ENCODE peak calls at places on chromosome 6, in ten cellular contexts. U is tibial nerve, G is small intestine, I is heart left ventricle, K is OCI-LY7, D is IMR-90, Q is spleen, E is Peyer's patch, F is substantia nigra, X is AG04450. V is an unnamed sample.

GRCh38 chr6:82461536-82461935 is 97.9 kb downstream of the TPBG start:
- DNase-seq in G (no peak), D (no peak), E (no peak), F (no peak), Q (no peak), U (no peak), X (no peak), K (no peak), I (no peak), V (no peak)

GRCh38 chr6:148044921-148045320 is 297.7 kb upstream of the SASH1 start:
- DNase-seq in I (no peak), D (peak), K (no peak), E (no peak), G (no peak), X (no peak), U (no peak), Q (no peak), F (no peak), V (no peak)

GRCh38 chr6:151690768-151691562 is 116.5 kb upstream of the ESR1 start:
- DNase-seq in G (no peak), F (no peak), E (no peak), K (peak), I (no peak), U (peak), D (no peak), Q (no peak), X (no peak), V (no peak)

GRCh38 chr6:53837875-53838806 is 43.3 kb downstream of the LRRC1 start:
- DNase-seq in X (no peak), G (no peak), I (no peak), E (no peak), F (peak), D (peak), K (no peak), Q (no peak), U (no peak), V (no peak)

GRCh38 chr6:134323698-134324097 is 5.8 kb upstream of the SGK1 start:
- DNase-seq in G (no peak), I (no peak), X (no peak), Q (no peak), F (no peak), U (no peak), D (no peak), E (no peak), K (no peak), V (no peak)

GRCh38 chr6:2950713-2951112 is 20.7 kb downstream of the SERPINB6 start:
- DNase-seq in I (peak), X (no peak), F (no peak), E (no peak), K (no peak), D (no peak), Q (peak), U (no peak), G (no peak), V (peak)

GRCh38 chr6:134826889-134827737 is 122.8 kb downstream of the ALDH8A1 start:
- DNase-seq in I (peak), Q (no peak), D (peak), G (no peak), X (peak), F (no peak), K (no peak), E (no peak), U (peak), V (peak)

GRCh38 chr6:145073811-145074210 is 661.5 kb downstream of the EPM2A start:
- DNase-seq in I (no peak), F (no peak), G (no peak), U (no peak), Q (no peak), D (peak), K (no peak), X (no peak), E (no peak), V (no peak)

GRCh38 chr6:109322825-109323580 is 59.3 kb downstream of the CD164 start:
- DNase-seq in D (no peak), Q (no peak), X (no peak), E (no peak), I (peak), K (peak), U (peak), G (no peak), F (no peak), V (no peak)

GRCh38 chr6:34897708-34898107 is 8.7 kb downstream of the ANKS1A start:
- DNase-seq in U (no peak), G (no peak), F (no peak), Q (no peak), E (no peak), K (no peak), I (no peak), D (no peak), X (no peak), V (no peak)

GRCh38 chr6:83417880-83418663 is 12.8 kb downstream of the ME1 start:
- DNase-seq in Q (no peak), X (peak), G (peak), D (peak), E (no peak), K (peak), U (peak), I (no peak), F (no peak), V (no peak)

GRCh38 chr6:37288247-37288646 is 30.3 kb upstream of the TMEM217 start:
- DNase-seq in G (no peak), F (no peak), X (no peak), I (no peak), D (peak), U (no peak), K (no peak), Q (no peak), E (no peak), V (no peak)

GRCh38 chr6:14440891-14441358 is 323.4 kb downstream of the CD83 start:
- DNase-seq in U (no peak), G (no peak), X (no peak), E (no peak), F (no peak), I (no peak), D (no peak), K (no peak), Q (no peak), V (no peak)

GRCh38 chr6:80460396-80460912 is 354.0 kb downstream of the BCKDHB start:
- DNase-seq in I (no peak), D (peak), G (no peak), E (no peak), U (no peak), K (no peak), F (no peak), X (no peak), Q (no peak), V (no peak)

GRCh38 chr6:109381007-109381746 is 1.1 kb downstream of the CD164 start:
- DNase-seq in K (peak), Q (no peak), F (no peak), I (no peak), D (peak), G (peak), E (no peak), U (no peak), X (no peak), V (no peak)

GRCh38 chr6:116073765-116074450 is 13.2 kb upstream of the FRK start:
- DNase-seq in G (no peak), Q (no peak), K (no peak), U (no peak), I (no peak), D (peak), F (no peak), E (no peak), X (peak), V (no peak)

GRCh38 chr6:123715243-123715863 is 78.6 kb upstream of the TRDN start:
- DNase-seq in K (peak), G (peak), I (no peak), F (no peak), E (no peak), U (peak), D (no peak), Q (no peak), X (no peak), V (no peak)

GRCh38 chr6:38933426-38933825 is 115.2 kb upstream of the GLP1R start:
- DNase-seq in Q (no peak), X (no peak), K (no peak), U (no peak), F (no peak), G (peak), D (peak), E (no peak), I (no peak), V (no peak)

GRCh38 chr6:76441850-76442249 is 369.4 kb upstream of the IMPG1 start:
- DNase-seq in I (no peak), G (no peak), D (no peak), Q (no peak), U (no peak), F (no peak), X (no peak), E (no peak), K (no peak), V (no peak)

GRCh38 chr6:76435174-76435573 is 362.7 kb upstream of the IMPG1 start:
- DNase-seq in Q (no peak), G (no peak), U (no peak), K (no peak), E (no peak), X (no peak), F (no peak), I (no peak), D (no peak), V (no peak)

GRCh38 chr6:76439811-76440210 is 367.3 kb upstream of the IMPG1 start:
- DNase-seq in Q (no peak), X (no peak), E (no peak), D (no peak), K (no peak), G (no peak), F (no peak), I (no peak), U (no peak), V (no peak)

DNA sequence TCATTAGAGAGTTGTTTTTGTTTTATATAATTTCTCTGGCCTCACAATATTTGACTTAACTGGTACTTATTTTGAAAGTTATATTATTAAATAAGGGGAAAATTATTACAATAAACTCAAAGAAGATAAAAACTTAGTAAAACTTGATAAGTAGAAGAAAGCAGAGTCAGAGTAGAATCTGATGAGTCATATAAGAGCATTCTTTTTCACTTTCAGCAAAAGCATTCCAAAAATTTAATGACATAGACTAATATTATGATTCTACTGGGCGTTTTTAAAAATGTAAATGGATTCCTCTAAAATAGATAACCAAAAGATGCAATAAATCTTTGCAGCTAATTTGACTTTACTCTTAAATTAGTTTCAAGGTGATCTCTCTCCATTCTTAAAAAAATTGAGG is 366.3 kb upstream of the IMPG1 start:
- DNase-seq in U (no peak), F (no peak), Q (no peak), K (no peak), D (no peak), G (no peak), E (no peak), X (no peak), I (no peak), V (no peak)
- H3K27ac ChIP-seq in U (no peak), F (no peak), Q (no peak), K (no peak), D (no peak), G (no peak), E (no peak), X (no peak), I (no peak), V (no peak)

GRCh38 chr6:75611702-75612375 is 10.2 kb downstream of the SENP6 start:
- DNase-seq in I (no peak), F (no peak), G (no peak), E (no peak), X (no peak), K (no peak), D (peak), U (no peak), Q (no peak), V (no peak)
- H3K27ac ChIP-seq in I (no peak), F (no peak), G (no peak), E (no peak), X (no peak), K (no peak), D (no peak), U (peak), Q (peak), V (no peak)

GRCh38 chr6:30200551-30201281 is 12.5 kb downstream of the TRIM26 start:
- DNase-seq in K (peak), G (peak), I (no peak), D (no peak), X (no peak), Q (no peak), U (no peak), E (no peak), F (no peak), V (no peak)
- H3K27ac ChIP-seq in K (peak), G (peak), I (no peak), D (no peak), X (no peak), Q (peak), U (no peak), E (no peak), F (no peak), V (no peak)

GRCh38 chr6:40961831-40962230 is 77.2 kb downstream of the UNC5CL start:
- DNase-seq in F (no peak), E (no peak), D (no peak), G (no peak), I (no peak), U (no peak), Q (no peak), K (no peak), X (no peak), V (no peak)

GRCh38 chr6:40960784-40961430 is 78.1 kb downstream of the UNC5CL start:
- DNase-seq in F (no peak), D (peak), U (no peak), G (no peak), K (no peak), E (no peak), Q (no peak), X (no peak), I (no peak), V (no peak)

GRCh38 chr6:40962241-40962640 is 76.8 kb downstream of the UNC5CL start:
- DNase-seq in D (peak), K (no peak), I (no peak), X (peak), G (no peak), Q (no peak), F (no peak), E (no peak), U (no peak), V (no peak)

GRCh38 chr6:40965046-40965445 is 74.0 kb downstream of the UNC5CL start:
- DNase-seq in K (no peak), E (no peak), X (no peak), I (no peak), Q (no peak), F (no peak), D (peak), U (no peak), G (no peak), V (no peak)

DNA sequence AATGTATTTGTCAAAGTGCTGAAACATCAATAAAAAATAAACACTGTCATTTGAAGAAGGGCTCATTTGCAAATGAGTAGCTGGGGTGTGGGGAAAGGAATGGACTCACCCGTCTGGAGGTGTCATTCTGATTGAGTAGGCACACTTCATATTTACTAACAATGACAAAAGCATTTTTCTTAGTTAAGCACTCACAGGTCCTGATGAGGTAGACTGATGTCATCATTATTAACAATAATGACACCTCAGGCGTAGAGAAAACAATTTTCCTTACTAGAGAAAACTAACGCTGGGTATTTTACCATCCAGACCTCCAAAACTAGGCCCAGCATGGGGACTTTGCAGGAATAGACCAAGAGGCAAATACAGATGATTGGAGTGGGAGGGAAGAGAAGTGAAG is 76.0 kb downstream of the UNC5CL start:
- DNase-seq in Q (no peak), E (no peak), F (no peak), I (no peak), K (no peak), D (no peak), X (no peak), G (no peak), U (no peak), V (no peak)
- H3K27ac ChIP-seq in Q (no peak), E (no peak), F (no peak), I (no peak), K (no peak), D (no peak), X (no peak), G (no peak), U (no peak), V (no peak)